ENCODE peak calls at places on chromosomes 16 and 17, in seven cellular contexts. E is T-helper 1 cell; Z is stimulated activated CD4-positive, alpha-beta T cell treated with anti-CD3 and anti-CD28 coated beads, Interleukin-2, amount 100 ng/mL, for 48 hours; K is activated CD4-positive, alpha-beta T cell treated with anti-CD3 and anti-CD28 coated beads for 36 hours; W is transverse colon; M is NCI-H187; J is H7. I is an unnamed sample.
A peak's percentile ranks its signal among the peaks of the same experiment; 100 is the strongest.

GRCh38 chr16:22397459-22397858 is 23.0 kb upstream of the CDR2 start:
- DNase-seq in E (no peak), Z (no peak), K (no peak), W (no peak), M (no peak), J (no peak), I (no peak)

GRCh38 chr16:69772560-69773254 is 10.6 kb downstream of the WWP2 start:
- DNase-seq in E (no peak), Z (no peak), K (peak; percentile 62), W (no peak), M (no peak), J (no peak), I (no peak)

GRCh38 chr17:64057701-64058263 is 37.3 kb upstream of the ICAM2 start:
- DNase-seq in E (no peak), Z (no peak), K (no peak), W (no peak), M (no peak), J (no peak), I (no peak)

GRCh38 chr17:30279156-30279555 is 12.6 kb downstream of the BLMH start:
- DNase-seq in E (no peak), Z (no peak), K (no peak), W (no peak), M (no peak), J (no peak), I (no peak)

GRCh38 chr16:25606069-25606468 is 85.7 kb upstream of the HS3ST4 start:
- DNase-seq in E (no peak), Z (no peak), K (no peak), W (no peak), M (no peak), J (no peak), I (no peak)

GRCh38 chr17:61400058-61400785 is 579 bp downstream of the TBX2 start:
- DNase-seq in E (no peak), Z (no peak), K (no peak), W (no peak), M (no peak), J (peak; percentile 87), I (no peak)

GRCh38 chr16:69761983-69762842 is at the start of gene WWP2:
- DNase-seq in E (peak; percentile 84), Z (peak; percentile 66), K (peak; percentile 86), W (peak; percentile 82), M (peak; percentile 24), J (peak; percentile 96), I (no peak)

GRCh38 chr16:84827131-84827574 is 7.4 kb downstream of the CRISPLD2 start:
- DNase-seq in E (no peak), Z (no peak), K (no peak), W (no peak), M (no peak), J (no peak), I (no peak)

GRCh38 chr17:68302666-68303065 is 11.4 kb downstream of the ARSG start:
- DNase-seq in E (no peak), Z (no peak), K (no peak), W (no peak), M (no peak), J (no peak), I (no peak)

GRCh38 chr16:65409505-65409904 is 287.6 kb upstream of the CDH11 start:
- DNase-seq in E (no peak), Z (no peak), K (no peak), W (no peak), M (no peak), J (no peak), I (no peak)

GRCh38 chr16:57265850-57266530 is 18.5 kb downstream of the PLLP start:
- DNase-seq in E (no peak), Z (no peak), K (no peak), W (peak; percentile 82), M (peak; percentile 27), J (peak; percentile 41), I (no peak)

GRCh38 chr17:17959520-17960361 is 12.5 kb downstream of the TOM1L2 start:
- DNase-seq in E (no peak), Z (peak; percentile 41), K (peak; percentile 67), W (no peak), M (no peak), J (no peak), I (no peak)

GRCh38 chr17:80430446-80431245 is 15.7 kb downstream of the ENDOV start:
- DNase-seq in E (no peak), Z (no peak), K (no peak), W (no peak), M (no peak), J (no peak), I (no peak)

GRCh38 chr17:38464723-38465419 is 36.6 kb downstream of the ARHGAP23 start:
- DNase-seq in E (no peak), Z (no peak), K (no peak), W (peak; percentile 73), M (no peak), J (peak; percentile 78), I (peak; percentile 13)

GRCh38 chr16:70553645-70554044 is 30.0 kb downstream of the SF3B3 start:
- DNase-seq in E (no peak), Z (no peak), K (no peak), W (no peak), M (no peak), J (no peak), I (no peak)

GRCh38 chr17:48486557-48486956 is 44.3 kb downstream of the HOXB1 start:
- DNase-seq in E (no peak), Z (no peak), K (no peak), W (no peak), M (no peak), J (no peak), I (no peak)

GRCh38 chr16:88931373-88931900 is 45.6 kb downstream of the CBFA2T3 start:
- DNase-seq in E (no peak), Z (no peak), K (no peak), W (no peak), M (no peak), J (no peak), I (no peak)

GRCh38 chr16:65268331-65268730 is 146.5 kb upstream of the CDH11 start:
- DNase-seq in E (no peak), Z (no peak), K (no peak), W (no peak), M (no peak), J (no peak), I (no peak)

GRCh38 chr16:81940781-81941560 is 70.3 kb downstream of the SDR42E1 start:
- DNase-seq in E (no peak), Z (no peak), K (peak; percentile 29), W (no peak), M (no peak), J (no peak), I (no peak)

GRCh38 chr17:65696739-65697394 is 135.4 kb upstream of the AXIN2 start:
- DNase-seq in E (no peak), Z (no peak), K (no peak), W (no peak), M (no peak), J (no peak), I (no peak)

I was measured in NCI-H2107.